ENCODE peak calls at places on chromosomes 6 and 20, in six cellular contexts. M is GM23248, T is PC-3, D is SK-N-SH, B is MM.1S, E is GM23338. I is an unnamed sample. For H3F3A and H3K9me2, the result is how much of the 10 kb centered on the place peaks cover.

GRCh38 chr6:55668625-55669024 is 89.6 kb upstream of the HMGCLL1 start:
- DNase-seq in M (peak), T (no peak), D (no peak), B (no peak), E (peak), I (no peak)

GRCh38 chr20:16806886-16807285 is 58.7 kb downstream of the OTOR start:
- DNase-seq in M (no peak), T (no peak), D (no peak), B (no peak), E (no peak), I (no peak)

GRCh38 chr6:5501837-5502236 is 240.5 kb downstream of the FARS2 start:
- DNase-seq in M (no peak), T (no peak), D (no peak), B (no peak), E (no peak), I (no peak)

GRCh38 chr20:21609221-21609620 is 95.4 kb upstream of the NKX2-2 start:
- DNase-seq in M (peak), T (peak), D (no peak), B (no peak), E (no peak), I (no peak)

GRCh38 chr6:38264605-38265004 is 375.1 kb downstream of the BTBD9 start:
- DNase-seq in M (no peak), T (no peak), D (no peak), B (no peak), E (peak), I (no peak)

GRCh38 chr6:32554269-32554919 is 24.3 kb upstream of the HLA-DRB5 start:
- DNase-seq in M (no peak), T (no peak), D (no peak), B (peak), E (no peak), I (no peak)

GRCh38 chr6:251920-252319 is 40.4 kb upstream of the DUSP22 start:
- DNase-seq in M (no peak), T (peak), D (no peak), B (peak), E (no peak), I (no peak)

GRCh38 chr6:40138273-40138720 is 204.0 kb upstream of the MOCS1 start:
- DNase-seq in M (no peak), T (no peak), D (no peak), B (no peak), E (no peak), I (no peak)

GRCh38 chr6:147769496-147770087 is 261.1 kb downstream of the SAMD5 start:
- DNase-seq in M (no peak), T (no peak), D (no peak), B (no peak), E (no peak), I (no peak)

GRCh38 chr6:1757133-1757532 is 147.4 kb downstream of the FOXC1 start:
- DNase-seq in M (no peak), T (no peak), D (no peak), B (no peak), E (no peak), I (no peak)

GRCh38 chr6:123208111-123208510 is 212.1 kb downstream of the CLVS2 start:
- DNase-seq in M (no peak), T (no peak), D (no peak), B (no peak), E (no peak), I (no peak)

GRCh38 chr6:37033255-37033654 is 27.8 kb downstream of the FGD2 start:
- DNase-seq in M (peak), T (peak), D (no peak), B (no peak), E (no peak), I (no peak)

GRCh38 chr6:5764401-5764955 is 242.2 kb downstream of the NRN1 start:
- DNase-seq in M (peak), T (no peak), D (no peak), B (no peak), E (no peak), I (no peak)

GRCh38 chr6:148711833-148712653 is 34.8 kb upstream of the UST start:
- DNase-seq in M (peak), T (no peak), D (no peak), B (no peak), E (no peak), I (no peak)

GRCh38 chr6:112839525-112839961 is 492.4 kb downstream of the RFPL4B start:
- DNase-seq in M (peak), T (no peak), D (no peak), B (no peak), E (no peak), I (no peak)

GRCh38 chr6:160881409-160881808 is 110.2 kb upstream of the MAP3K4 start:
- DNase-seq in M (peak), T (no peak), D (no peak), B (no peak), E (no peak), I (no peak)

GRCh38 chr6:87293526-87293925 is 28.9 kb upstream of the SMIM8 start:
- DNase-seq in M (no peak), T (peak), D (no peak), B (no peak), E (no peak), I (peak)

GRCh38 chr6:150352321-150353296 is 16.2 kb upstream of the IYD start:
- DNase-seq in M (peak), T (peak), D (no peak), B (no peak), E (no peak), I (peak)

GRCh38 chr6:118372413-118372812 is 175.7 kb upstream of the PLN start:
- DNase-seq in M (peak), T (no peak), D (peak), B (no peak), E (no peak), I (no peak)

GRCh38 chr20:58238490-58238889 is 10.0 kb upstream of the ANKRD60 start:
- DNase-seq in M (no peak), T (no peak), D (no peak), B (no peak), E (no peak), I (no peak)

GRCh38 chr6:43171284-43172126 is 436 bp downstream of the SRF start:
- DNase-seq in M (peak), T (no peak), D (peak), B (no peak), E (no peak), I (no peak)

DNA sequence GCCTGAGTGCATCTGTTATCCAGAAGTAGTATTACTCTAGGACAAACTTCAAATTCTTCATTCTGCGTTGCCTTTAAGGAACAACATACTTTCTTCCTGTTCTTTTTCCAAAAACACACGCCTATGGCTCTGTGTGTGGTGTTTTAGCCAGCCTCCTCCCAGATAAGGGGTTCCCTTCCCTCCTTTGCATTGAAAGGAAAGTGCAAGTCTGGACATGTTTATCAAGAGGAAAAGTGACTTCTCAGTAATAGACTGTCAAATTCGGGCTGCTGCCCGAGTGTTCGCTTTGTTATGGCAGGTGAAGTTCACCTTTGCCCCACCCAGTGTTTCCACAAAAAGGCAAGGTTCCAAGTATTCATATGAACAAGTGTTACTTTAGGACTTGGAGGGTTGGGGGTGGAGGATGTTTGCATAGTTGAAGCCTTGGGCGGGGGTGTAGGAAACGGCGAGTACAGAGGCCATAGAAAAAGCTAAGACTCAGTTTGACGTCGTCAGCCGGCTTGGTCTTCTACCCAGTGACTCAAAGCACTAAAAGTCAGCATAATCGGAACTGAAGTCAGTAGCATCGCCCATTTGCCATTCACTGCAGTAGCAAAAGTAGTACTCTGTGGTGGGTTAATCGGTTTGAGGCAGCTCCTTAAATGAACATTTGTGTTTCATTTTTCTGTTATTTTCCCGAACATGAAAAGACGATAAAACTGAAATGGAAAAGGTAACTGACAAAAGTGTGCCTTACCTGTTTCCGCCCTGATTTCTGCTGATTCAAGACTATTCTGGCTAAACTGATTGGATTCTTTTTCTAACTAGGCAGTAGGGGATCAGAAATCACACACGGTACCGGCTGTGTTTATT is 12.5 kb downstream of the PRDM1 start:
- DNase-seq in M (peak), T (peak), D (no peak), B (peak), E (peak), I (peak)
- H3F3A ChIP-seq in M (under half), T (under half), D (under half), B (half or more), E (under half), I (under half)

DNA sequence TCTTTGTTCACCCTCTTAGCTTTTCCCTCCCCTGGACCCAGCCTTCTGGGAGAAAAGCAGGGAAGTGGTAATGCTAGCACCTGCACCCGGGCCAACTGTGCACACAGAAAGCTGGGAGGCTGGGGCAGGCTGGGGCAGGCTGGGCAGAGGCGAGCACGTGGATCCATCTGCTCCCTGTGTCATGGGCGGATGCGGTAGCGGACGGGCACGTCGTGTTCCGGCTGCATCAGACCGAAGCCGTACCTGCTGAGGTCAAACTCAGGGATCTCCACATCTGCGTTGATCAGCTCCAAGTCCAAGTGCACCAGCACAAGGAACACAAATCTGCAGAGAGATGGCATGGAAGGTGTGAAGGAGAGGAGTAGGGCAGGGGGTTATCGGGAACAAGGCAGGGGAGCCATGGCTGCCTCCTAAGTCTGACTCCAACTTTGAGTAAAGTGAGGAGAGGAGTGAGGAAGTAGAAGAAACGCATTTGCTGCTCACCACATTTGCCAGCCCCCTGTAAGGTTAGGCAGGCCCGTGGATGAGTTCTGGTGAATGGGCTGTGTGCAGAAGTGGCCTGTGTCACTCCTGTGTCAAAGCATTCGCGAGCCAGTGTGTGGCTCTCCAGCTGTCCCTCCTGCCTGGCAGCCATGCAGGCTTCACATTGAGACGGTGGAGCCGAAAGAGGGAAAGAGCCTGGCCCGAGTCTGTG is 25.4 kb upstream of the KCNB1 start:
- DNase-seq in M (no peak), T (no peak), D (no peak), B (no peak), E (no peak), I (no peak)
- H3K9me2 ChIP-seq in M (under half), T (under half), D (under half), B (under half), E (under half), I (under half)

GRCh38 chr6:3612341-3613041 is 139.0 kb downstream of the PXDC1 start:
- DNase-seq in M (peak), T (peak), D (no peak), B (no peak), E (no peak), I (peak)
- H3K4me2 ChIP-seq in M (peak), T (peak), D (peak), B (no peak), E (no peak), I (peak)

DNA sequence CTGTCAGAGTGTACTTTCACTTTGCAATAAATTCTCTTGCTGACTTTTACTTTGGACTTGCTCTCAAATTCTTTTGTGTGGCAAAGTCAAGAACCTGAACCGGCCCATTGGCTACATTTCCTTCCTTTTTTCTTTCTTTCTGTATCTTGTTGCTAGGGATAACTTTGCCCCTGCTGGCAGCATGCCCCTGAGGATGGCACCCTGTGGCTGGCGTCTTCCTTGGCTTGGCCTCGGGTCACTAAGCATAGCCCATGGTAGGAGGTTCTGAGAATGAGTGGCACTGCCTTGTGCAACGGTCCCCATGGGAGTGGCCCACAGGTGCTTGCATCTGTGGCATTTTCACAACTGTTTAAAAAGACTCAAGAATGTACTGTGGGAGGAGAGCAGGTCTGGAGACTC is 14.1 kb upstream of the HLA-F start:
- DNase-seq in M (no peak), T (no peak), D (no peak), B (no peak), E (no peak), I (no peak)
- H3F3A ChIP-seq in M (under half), T (under half), D (under half), B (under half), E (under half), I (under half)

I was measured in PC-9.